ENCODE peak calls at places on chromosomes 5 and 9, in six cellular contexts. C is fibroblast of the aortic adventitia, F is kidney, U is left lung, K is IMR-90, G is progenitor cell of endocrine pancreas. W is an unnamed sample.

GRCh38 chr9:4618700-4619099 is 43.4 kb upstream of the PLPP6 start:
- DNase-seq in K (no peak), G (no peak), F (no peak), U (no peak), C (no peak), W (no peak)

GRCh38 chr9:126861707-126862460 is 1.4 kb downstream of the ZBTB34 start:
- DNase-seq in F (no peak), K (peak; percentile 32), U (no peak), G (no peak), C (peak; percentile 66), W (no peak)

GRCh38 chr5:147855774-147856069 is 22.8 kb upstream of the SCGB3A2 start:
- DNase-seq in K (no peak), F (no peak), U (no peak), G (no peak), C (no peak), W (no peak)

GRCh38 chr5:102886586-102886985 is 131.5 kb downstream of the PAM start:
- DNase-seq in F (no peak), U (no peak), C (no peak), G (no peak), K (peak; percentile 52), W (no peak)

GRCh38 chr9:36011379-36011778 is 25.3 kb upstream of the RECK start:
- DNase-seq in F (no peak), C (peak; percentile 15), U (no peak), G (no peak), K (no peak), W (no peak)

GRCh38 chr5:170109059-170110031 is 3.6 kb downstream of the FOXI1 start:
- DNase-seq in F (no peak), C (no peak), U (no peak), K (no peak), G (no peak), W (no peak)

GRCh38 chr9:93701494-93702218 is 125.3 kb downstream of the PHF2 start:
- DNase-seq in U (no peak), G (peak; percentile 5), K (no peak), C (no peak), F (no peak), W (no peak)

GRCh38 chr5:134304306-134304705 is 62.7 kb downstream of the CDKL3 start:
- DNase-seq in U (no peak), K (no peak), C (no peak), G (no peak), F (no peak), W (no peak)

GRCh38 chr9:125630436-125630835 is 76.6 kb downstream of the MAPKAP1 start:
- DNase-seq in C (peak; percentile 46), F (no peak), K (no peak), U (no peak), G (no peak), W (no peak)

GRCh38 chr9:94720846-94721549 is 5.5 kb upstream of the AOPEP start:
- DNase-seq in U (no peak), K (no peak), F (no peak), C (no peak), G (no peak), W (no peak)

GRCh38 chr5:68303038-68303738 is 87.6 kb downstream of the PIK3R1 start:
- DNase-seq in U (no peak), C (no peak), G (no peak), F (no peak), K (peak; percentile 24), W (no peak)

GRCh38 chr5:51518607-51519006 is 135.4 kb downstream of the ISL1 start:
- DNase-seq in G (no peak), K (no peak), F (no peak), C (no peak), U (no peak), W (no peak)

GRCh38 chr5:59264641-59265245 is 628.8 kb downstream of the PDE4D start:
- DNase-seq in G (no peak), F (no peak), K (no peak), C (no peak), U (no peak), W (no peak)

DNA sequence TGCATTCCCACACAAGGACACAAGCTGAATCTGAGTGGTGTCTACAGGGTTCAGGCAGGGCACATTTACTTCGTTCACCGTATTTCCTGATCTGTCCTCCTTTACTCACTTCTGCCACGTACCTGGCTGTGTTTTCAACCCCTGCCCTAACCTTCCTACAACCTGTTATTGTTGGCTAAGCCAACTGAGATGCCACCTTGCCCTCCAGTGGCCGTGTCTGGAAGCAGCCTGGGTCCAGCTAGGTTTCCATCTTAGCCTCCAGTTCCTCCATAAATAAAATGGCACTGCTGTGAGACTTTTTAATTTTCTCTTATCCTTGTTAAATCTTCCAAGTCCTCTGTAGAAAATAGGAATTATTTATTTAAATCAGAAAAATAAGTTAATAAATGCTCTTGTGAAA is 64.8 kb downstream of the ATP10B start:
- DNase-seq in G (no peak), K (no peak), U (no peak), C (no peak), F (peak; percentile 61), W (no peak)
- TF ChIP-seq CTCF in G (peak; percentile 61), K (no peak), U (no peak), C (peak; percentile 30), F (peak; percentile 35), W (peak; percentile 29)

DNA sequence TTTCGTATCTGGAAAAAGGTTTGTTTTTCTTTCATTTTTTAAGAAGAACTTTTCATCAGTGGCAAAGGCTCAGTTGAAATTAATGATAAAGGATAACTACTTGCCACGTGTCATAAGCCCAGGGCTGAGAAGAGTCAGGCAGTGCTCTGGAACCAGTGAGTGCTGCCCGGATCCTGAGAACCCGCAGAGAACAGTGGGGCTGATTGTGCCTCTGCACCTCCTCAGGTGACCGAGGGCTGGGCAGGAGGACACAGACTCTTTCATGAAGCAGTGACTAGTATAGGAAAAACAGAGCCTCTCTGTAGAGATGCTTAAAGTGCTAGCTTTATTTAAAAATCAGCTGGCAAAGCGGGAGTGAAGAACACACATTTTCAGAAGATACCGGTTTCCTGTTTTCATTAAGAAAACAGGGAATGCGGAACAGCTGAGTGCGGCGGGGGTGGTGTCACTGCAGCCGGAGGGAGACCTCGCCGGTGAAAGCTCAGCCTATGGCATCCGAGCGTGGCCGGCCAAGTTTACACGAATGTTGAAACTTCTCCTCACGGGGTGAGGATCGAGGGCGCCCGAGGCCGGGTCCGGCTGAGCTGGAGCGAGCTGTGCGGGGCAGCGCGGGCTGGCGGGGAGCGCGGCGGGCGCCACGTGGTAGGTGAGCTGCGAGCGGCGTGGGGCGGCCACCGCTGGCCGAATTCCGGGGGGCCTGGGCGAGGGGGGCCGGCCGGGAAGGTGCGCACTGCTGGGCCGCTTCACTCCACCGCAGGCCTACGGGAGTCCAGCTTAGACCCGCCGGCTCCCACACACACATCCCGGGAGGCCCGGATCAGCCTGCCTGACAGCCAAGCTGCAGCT is 134.7 kb upstream of the DMRT1 start:
- DNase-seq in K (peak; percentile 75), U (peak; percentile 94), G (peak; percentile 20), C (peak; percentile 72), F (peak; percentile 91), W (peak; percentile 64)
- TF ChIP-seq CTCF in K (no peak), U (no peak), G (no peak), C (no peak), F (no peak), W (no peak)

GRCh38 chr9:132579427-132579798 is 3.0 kb upstream of the BARHL1 start:
- DNase-seq in F (no peak), U (no peak), C (no peak), G (no peak), K (no peak), W (no peak)
- TF ChIP-seq CTCF in F (no peak), U (no peak), C (no peak), G (no peak), K (no peak), W (no peak)

GRCh38 chr5:445591-445990 is 2.6 kb downstream of the EXOC3 start:
- DNase-seq in K (no peak), G (no peak), C (no peak), F (peak; percentile 31), U (no peak), W (no peak)

GRCh38 chr5:446066-446725 is 3.2 kb downstream of the EXOC3 start:
- DNase-seq in U (no peak), F (no peak), C (no peak), G (no peak), K (no peak), W (no peak)

GRCh38 chr5:448061-448765 is 5.2 kb downstream of the EXOC3 start:
- DNase-seq in G (no peak), C (no peak), U (peak; percentile 92), K (no peak), F (peak; percentile 82), W (peak; percentile 45)

GRCh38 chr5:447501-447900 is 4.5 kb downstream of the EXOC3 start:
- DNase-seq in K (no peak), U (no peak), C (no peak), G (no peak), F (no peak), W (no peak)

GRCh38 chr5:446864-447263 is 3.9 kb downstream of the EXOC3 start:
- DNase-seq in K (peak; percentile 51), F (no peak), U (no peak), G (no peak), C (peak; percentile 61), W (peak; percentile 29)
- TF ChIP-seq CTCF in K (peak; percentile 52), F (peak; percentile 44), U (peak; percentile 49), G (peak; percentile 67), C (peak; percentile 62), W (peak; percentile 68)

DNA sequence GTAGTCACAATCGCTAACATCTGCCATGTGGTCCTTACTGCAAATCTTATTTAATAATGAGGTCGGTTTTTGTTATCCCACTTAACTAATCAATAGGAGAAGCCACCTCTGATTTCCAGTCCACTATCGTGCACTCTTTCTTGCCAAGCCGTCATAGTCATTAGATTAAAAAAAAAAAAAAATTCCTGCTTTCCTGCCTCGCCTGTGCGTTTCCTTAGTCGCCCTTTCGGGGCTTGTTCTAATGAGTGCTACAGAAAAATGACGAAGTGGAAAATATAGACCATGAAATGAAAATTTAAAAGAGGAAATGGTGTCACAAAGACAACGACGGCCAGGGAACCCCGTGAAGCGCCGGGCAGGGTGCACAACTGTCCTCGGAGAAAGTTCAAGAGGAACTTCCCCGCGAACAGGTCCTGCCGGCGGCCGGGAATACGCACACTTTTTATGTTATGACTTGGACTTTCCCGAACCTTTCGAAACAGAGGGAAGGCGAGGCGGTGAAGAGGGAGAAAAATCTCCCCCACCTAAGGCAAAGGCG is 312 bp upstream of the RUFY1 start:
- DNase-seq in F (no peak), C (peak; percentile 67), G (peak; percentile 18), K (no peak), U (peak; percentile 87), W (peak; percentile 46)
- TF ChIP-seq CTCF in F (no peak), C (no peak), G (no peak), K (no peak), U (no peak), W (no peak)

DNA sequence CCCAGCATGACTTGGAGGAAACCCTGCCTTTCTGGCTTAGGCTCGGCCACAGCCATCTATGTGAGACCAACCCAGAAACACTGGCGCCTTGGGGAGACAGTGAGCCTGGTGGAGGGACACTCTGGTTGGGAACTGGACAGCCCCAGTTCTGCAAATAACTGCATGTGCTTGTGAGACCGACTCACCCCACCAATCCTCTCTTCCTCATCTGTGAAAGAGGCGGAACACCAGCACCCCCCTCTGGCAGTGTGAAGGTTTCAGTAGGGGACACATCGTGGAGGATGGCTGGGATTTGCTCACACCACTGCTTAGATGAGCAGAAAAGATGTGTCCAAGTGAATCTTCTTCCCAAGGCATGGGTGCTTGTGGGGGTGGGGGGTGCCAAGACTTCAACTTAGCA is 43.4 kb upstream of the N4BP3 start:
- DNase-seq in K (peak; percentile 26), C (peak; percentile 22), G (no peak), U (no peak), F (no peak), W (peak; percentile 42)
- TF ChIP-seq CTCF in K (peak; percentile 42), C (peak; percentile 39), G (peak; percentile 36), U (no peak), F (no peak), W (no peak)